ENCODE peak calls at places on chromosomes 16 and 17, in six cellular contexts. G, U, K, J, T and W are unnamed samples.

GRCh38 chr17:76593964-76594363 is 8.3 kb upstream of the ST6GALNAC2 start:
- DNase-seq in G (no peak), U (no peak), K (no peak), J (no peak), T (no peak), W (no peak)

GRCh38 chr16:3003582-3004270 is 9.0 kb upstream of the CLDN9 start:
- DNase-seq in G (peak), U (peak), K (peak), J (peak), T (peak), W (peak)

GRCh38 chr16:2804728-2805127 is 6.5 kb downstream of the PRSS41 start:
- DNase-seq in G (no peak), U (no peak), K (no peak), J (no peak), T (no peak), W (no peak)

GRCh38 chr17:56598471-56598870 is 5.0 kb downstream of the NOG start:
- DNase-seq in G (no peak), U (no peak), K (peak), J (no peak), T (no peak), W (no peak)

GRCh38 chr16:79595261-79595660 is 5.3 kb downstream of the MAF start:
- DNase-seq in G (no peak), U (no peak), K (no peak), J (no peak), T (no peak), W (no peak)

GRCh38 chr16:28317040-28317880 is 24.9 kb downstream of the SBK1 start:
- DNase-seq in G (no peak), U (no peak), K (peak), J (no peak), T (peak), W (no peak)

GRCh38 chr17:63378411-63379076 is 67.6 kb downstream of the CYB561 start:
- DNase-seq in G (no peak), U (no peak), K (no peak), J (no peak), T (no peak), W (no peak)

GRCh38 chr17:3222505-3222904 is 15.0 kb downstream of the OR1A1 start:
- DNase-seq in G (no peak), U (no peak), K (no peak), J (no peak), T (no peak), W (no peak)

GRCh38 chr16:67968440-67969285 is at the start of gene SLC12A4:
- DNase-seq in G (no peak), U (no peak), K (peak), J (peak), T (peak), W (peak)

GRCh38 chr17:39194985-39195524 is 2.4 kb downstream of the CACNB1 start:
- DNase-seq in G (no peak), U (no peak), K (peak), J (no peak), T (no peak), W (no peak)

GRCh38 chr16:35745191-35745590 is 2285.8 kb downstream of the TP53TG3F start:
- DNase-seq in G (no peak), U (no peak), K (no peak), J (no peak), T (no peak), W (no peak)

GRCh38 chr17:83061586-83061985 is 17.8 kb upstream of the METRNL start:
- DNase-seq in G (no peak), U (no peak), K (no peak), J (no peak), T (no peak), W (no peak)

GRCh38 chr16:85686912-85687591 is 1.7 kb downstream of the GINS2 start:
- DNase-seq in G (no peak), U (no peak), K (no peak), J (no peak), T (no peak), W (no peak)

GRCh38 chr16:72400257-72401078 is 228.5 kb upstream of the PMFBP1 start:
- DNase-seq in G (peak), U (peak), K (peak), J (peak), T (no peak), W (peak)

GRCh38 chr17:50181601-50182345 is 16.0 kb downstream of the SGCA start:
- DNase-seq in G (no peak), U (no peak), K (no peak), J (no peak), T (no peak), W (no peak)

GRCh38 chr17:50640701-50641338 is 6.1 kb downstream of the ABCC3 start:
- DNase-seq in G (no peak), U (no peak), K (no peak), J (no peak), T (no peak), W (no peak)

GRCh38 chr16:85754403-85754802 is 3.5 kb upstream of the C16orf74 start:
- DNase-seq in G (no peak), U (peak), K (no peak), J (no peak), T (no peak), W (no peak)

GRCh38 chr16:76970087-76970744 is 220.8 kb upstream of the MON1B start:
- DNase-seq in G (no peak), U (no peak), K (no peak), J (no peak), T (no peak), W (no peak)

GRCh38 chr17:7403043-7403901 is 625 bp downstream of the TMEM256 start:
- DNase-seq in G (peak), U (no peak), K (peak), J (no peak), T (no peak), W (no peak)

GRCh38 chr16:1299012-1299867 is 10.2 kb upstream of the UBE2I start:
- DNase-seq in G (no peak), U (no peak), K (no peak), J (no peak), T (no peak), W (no peak)

GRCh38 chr17:6755731-6756184 is at the start of gene XAF1:
- DNase-seq in G (peak), U (no peak), K (no peak), J (no peak), T (no peak), W (no peak)